ENCODE peak calls at places on chromosomes 11 and 22, in ten cellular contexts. K is transverse colon, C is adrenal gland, N is sigmoid colon, R is Panc1, I is mammary epithelial cell, X is astrocyte, G is fibroblast of lung, O is neural progenitor cell, A is A549. P is an unnamed sample. For H3K4me1, the result is how much of the 10 kb centered on the place peaks cover.

GRCh38 chr11:130510407-130511006 is 62.1 kb downstream of the ADAMTS15 start:
- DNase-seq in K (no peak), C (no peak), N (no peak), R (no peak), I (no peak), X (peak), G (peak), O (no peak), A (no peak), P (no peak)

GRCh38 chr11:29019960-29020683 is 911.9 kb downstream of the METTL15 start:
- DNase-seq in K (no peak), C (no peak), N (no peak), R (no peak), I (peak), X (peak), G (peak), O (peak), A (peak), P (no peak)

GRCh38 chr11:17719028-17719939 is at the start of gene MYOD1:
- DNase-seq in K (no peak), C (no peak), N (peak), R (no peak), I (no peak), X (peak), G (no peak), O (peak), A (peak), P (no peak)

GRCh38 chr11:65981101-65981740 is 19.7 kb downstream of the SART1 start:
- DNase-seq in K (no peak), C (no peak), N (peak), R (no peak), I (no peak), X (no peak), G (no peak), O (no peak), A (no peak), P (no peak)

GRCh38 chr11:78803995-78804394 is 229.3 kb upstream of the NARS2 start:
- DNase-seq in K (no peak), C (no peak), N (no peak), R (no peak), I (no peak), X (no peak), G (no peak), O (no peak), A (no peak), P (no peak)

GRCh38 chr11:102171101-102171500 is 60.9 kb downstream of the YAP1 start:
- DNase-seq in K (no peak), C (no peak), N (no peak), R (no peak), I (peak), X (peak), G (peak), O (no peak), A (no peak), P (no peak)

GRCh38 chr11:23554002-23554401 is 693.7 kb upstream of the CCDC179 start:
- DNase-seq in K (no peak), C (no peak), N (no peak), R (no peak), I (peak), X (no peak), G (no peak), O (no peak), A (peak), P (no peak)

GRCh38 chr11:10606536-10607208 is 38.2 kb upstream of the LYVE1 start:
- DNase-seq in K (no peak), C (no peak), N (no peak), R (no peak), I (peak), X (peak), G (peak), O (no peak), A (no peak), P (no peak)

GRCh38 chr11:28346721-28347120 is 238.5 kb downstream of the METTL15 start:
- DNase-seq in K (no peak), C (no peak), N (no peak), R (no peak), I (peak), X (peak), G (no peak), O (no peak), A (no peak), P (no peak)

DNA sequence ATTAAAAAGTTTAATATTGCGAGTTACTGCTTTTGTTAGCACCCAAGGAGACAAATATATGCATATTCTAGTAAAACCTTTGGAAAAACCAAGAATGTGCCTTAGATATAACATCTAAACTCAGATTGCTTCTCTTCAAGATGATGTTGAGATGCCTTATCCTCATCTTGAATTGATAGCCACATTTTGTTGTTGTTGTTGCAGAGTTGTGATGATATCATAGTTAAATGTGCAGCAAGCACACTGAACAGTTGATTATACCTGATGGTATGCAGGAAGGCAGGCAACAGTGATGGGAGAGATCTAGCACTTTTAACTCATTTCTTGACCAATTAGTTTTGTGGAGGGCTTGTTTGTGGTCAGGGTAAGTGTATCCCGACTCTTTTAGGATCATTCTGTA is 48.0 kb downstream of the KDM2A start:
- DNase-seq in K (no peak), C (no peak), N (no peak), R (no peak), I (no peak), X (peak), G (no peak), O (no peak), A (no peak), P (no peak)
- H3K27ac ChIP-seq in K (no peak), C (no peak), N (no peak), R (no peak), I (no peak), X (no peak), G (no peak), O (no peak), A (peak), P (peak)

GRCh38 chr22:28893810-28894209 is 10.4 kb downstream of the ZNRF3 start:
- DNase-seq in K (no peak), C (no peak), N (peak), R (no peak), I (no peak), X (no peak), G (no peak), O (no peak), A (no peak), P (no peak)

GRCh38 chr22:28894320-28894719 is 10.9 kb downstream of the ZNRF3 start:
- DNase-seq in K (peak), C (peak), N (no peak), R (no peak), I (peak), X (no peak), G (no peak), O (no peak), A (no peak), P (no peak)

GRCh38 chr22:28896611-28897010 is 13.2 kb downstream of the ZNRF3 start:
- DNase-seq in K (no peak), C (no peak), N (no peak), R (no peak), I (peak), X (no peak), G (no peak), O (no peak), A (no peak), P (no peak)

GRCh38 chr22:28892175-28892731 is 8.9 kb downstream of the ZNRF3 start:
- DNase-seq in K (no peak), C (no peak), N (peak), R (no peak), I (peak), X (no peak), G (no peak), O (no peak), A (no peak), P (no peak)

DNA sequence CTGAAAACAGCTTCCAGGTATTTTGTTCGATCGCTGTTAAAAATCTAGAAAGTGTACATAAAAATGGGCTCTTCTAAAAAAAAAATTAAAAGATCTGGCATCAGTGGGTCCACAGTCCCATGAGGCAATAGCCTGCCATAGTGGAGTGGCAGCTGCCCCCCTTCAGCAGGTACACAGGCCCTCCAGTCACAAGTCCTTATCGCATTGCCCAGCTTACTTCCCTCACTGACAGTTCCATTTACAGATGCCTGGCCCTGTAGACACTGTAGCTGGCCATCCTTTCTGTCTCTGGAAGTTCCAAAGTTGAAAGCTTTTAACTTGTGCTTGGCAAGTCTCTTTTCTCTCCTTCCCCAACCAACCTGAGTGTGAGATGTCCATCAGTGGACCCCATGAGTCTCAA is 11.4 kb downstream of the ZNRF3 start:
- DNase-seq in K (no peak), C (peak), N (peak), R (no peak), I (no peak), X (no peak), G (no peak), O (no peak), A (no peak), P (no peak)
- H3K4me1 ChIP-seq in K (under half), C (under half), N (under half), R (under half), I (half or more), X (under half), G (under half), O (under half), A (under half), P (under half)

GRCh38 chr22:17201285-17201945 is 17.8 kb downstream of the ADA2 start:
- DNase-seq in K (no peak), C (no peak), N (no peak), R (no peak), I (no peak), X (no peak), G (peak), O (peak), A (peak), P (no peak)
- TF ChIP-seq CTCF in K (no peak), C (peak), N (no peak), R (no peak), I (no peak), X (no peak), G (peak), O (peak), A (no peak), P (no peak)

GRCh38 chr11:69330330-69330729 is 36.4 kb downstream of the MYEOV start:
- DNase-seq in K (no peak), C (no peak), N (no peak), R (no peak), I (no peak), X (no peak), G (no peak), O (no peak), A (no peak), P (no peak)

GRCh38 chr11:69325446-69325845 is 31.5 kb downstream of the MYEOV start:
- DNase-seq in K (no peak), C (no peak), N (peak), R (no peak), I (no peak), X (no peak), G (no peak), O (no peak), A (no peak), P (no peak)

GRCh38 chr11:69327741-69328191 is 33.8 kb downstream of the MYEOV start:
- DNase-seq in K (no peak), C (no peak), N (peak), R (no peak), I (no peak), X (no peak), G (no peak), O (no peak), A (no peak), P (peak)

GRCh38 chr11:69328231-69328630 is 34.3 kb downstream of the MYEOV start:
- DNase-seq in K (no peak), C (no peak), N (peak), R (no peak), I (no peak), X (no peak), G (no peak), O (no peak), A (no peak), P (peak)

DNA sequence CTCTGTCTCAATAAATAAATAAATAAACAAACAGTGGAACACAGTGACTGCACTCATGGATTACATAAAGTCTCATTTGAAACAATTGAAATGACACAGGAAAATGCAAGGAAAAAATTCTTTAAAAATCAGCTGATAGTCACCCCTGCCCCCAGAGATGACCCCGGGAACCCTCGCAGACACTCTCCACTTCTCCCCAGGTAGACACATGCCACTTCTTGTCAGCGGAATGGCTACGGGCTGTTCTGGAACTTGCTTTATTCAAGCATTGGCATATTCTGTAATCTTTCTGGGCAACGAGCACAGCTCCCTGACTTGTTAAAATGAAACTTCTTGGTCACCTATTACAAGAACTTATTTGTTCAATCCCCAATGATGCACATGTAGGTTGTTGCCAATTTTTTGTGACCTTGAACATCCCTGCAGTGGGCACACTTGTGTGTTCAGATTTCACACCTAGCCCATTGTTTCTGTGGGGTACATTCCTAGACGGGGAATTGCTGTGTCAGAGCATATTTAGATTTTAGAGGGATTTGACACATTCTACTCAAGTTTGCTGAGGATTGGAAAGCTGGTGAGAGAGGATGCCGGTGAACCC is 32.8 kb downstream of the MYEOV start:
- DNase-seq in K (no peak), C (no peak), N (peak), R (no peak), I (no peak), X (no peak), G (no peak), O (no peak), A (no peak), P (no peak)
- H3K27ac ChIP-seq in K (no peak), C (no peak), N (no peak), R (peak), I (no peak), X (no peak), G (no peak), O (no peak), A (no peak), P (no peak)

GRCh38 chr11:133990501-133990900 is 33.7 kb upstream of the IGSF9B start:
- DNase-seq in K (no peak), C (no peak), N (no peak), R (no peak), I (no peak), X (no peak), G (no peak), O (no peak), A (no peak), P (no peak)

GRCh38 chr11:133993107-133993506 is 36.3 kb upstream of the IGSF9B start:
- DNase-seq in K (no peak), C (no peak), N (no peak), R (no peak), I (no peak), X (no peak), G (no peak), O (no peak), A (no peak), P (no peak)

GRCh38 chr11:133988686-133989410 is 32.1 kb upstream of the IGSF9B start:
- DNase-seq in K (no peak), C (no peak), N (no peak), R (no peak), I (no peak), X (no peak), G (no peak), O (no peak), A (no peak), P (no peak)

GRCh38 chr11:133992121-133992520 is 35.4 kb upstream of the IGSF9B start:
- DNase-seq in K (no peak), C (no peak), N (no peak), R (no peak), I (no peak), X (no peak), G (no peak), O (no peak), A (no peak), P (no peak)

DNA sequence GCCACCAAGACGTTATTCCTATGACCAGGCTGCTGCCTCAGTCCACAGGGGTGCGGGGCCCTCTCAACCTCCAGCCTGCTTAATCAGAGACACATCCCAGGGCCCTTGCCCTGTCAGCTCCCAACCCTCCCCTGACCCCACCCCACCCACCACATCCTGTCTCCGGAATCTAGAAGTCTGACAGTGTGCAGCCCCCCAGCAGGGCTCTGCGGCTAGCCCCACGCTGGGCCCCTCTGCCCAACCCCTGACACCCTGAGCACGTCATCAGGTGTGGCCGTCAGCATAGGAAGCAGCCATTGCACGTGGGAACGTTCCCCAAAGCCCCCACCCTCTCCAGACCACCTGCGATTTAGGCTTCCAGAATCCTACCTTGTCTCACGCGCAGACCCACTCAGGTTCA is 34.3 kb upstream of the IGSF9B start:
- DNase-seq in K (no peak), C (no peak), N (no peak), R (no peak), I (no peak), X (no peak), G (no peak), O (no peak), A (no peak), P (no peak)
- H3K4me1 ChIP-seq in K (under half), C (under half), N (under half), R (under half), I (under half), X (under half), G (under half), O (under half), A (under half), P (under half)

GRCh38 chr11:33323421-33323820 is 66.2 kb downstream of the HIPK3 start:
- DNase-seq in K (no peak), C (no peak), N (no peak), R (no peak), I (no peak), X (no peak), G (no peak), O (no peak), A (no peak), P (no peak)
- TF ChIP-seq CTCF in K (no peak), C (no peak), N (no peak), R (no peak), I (no peak), X (no peak), G (no peak), O (no peak), A (no peak), P (peak)

DNA sequence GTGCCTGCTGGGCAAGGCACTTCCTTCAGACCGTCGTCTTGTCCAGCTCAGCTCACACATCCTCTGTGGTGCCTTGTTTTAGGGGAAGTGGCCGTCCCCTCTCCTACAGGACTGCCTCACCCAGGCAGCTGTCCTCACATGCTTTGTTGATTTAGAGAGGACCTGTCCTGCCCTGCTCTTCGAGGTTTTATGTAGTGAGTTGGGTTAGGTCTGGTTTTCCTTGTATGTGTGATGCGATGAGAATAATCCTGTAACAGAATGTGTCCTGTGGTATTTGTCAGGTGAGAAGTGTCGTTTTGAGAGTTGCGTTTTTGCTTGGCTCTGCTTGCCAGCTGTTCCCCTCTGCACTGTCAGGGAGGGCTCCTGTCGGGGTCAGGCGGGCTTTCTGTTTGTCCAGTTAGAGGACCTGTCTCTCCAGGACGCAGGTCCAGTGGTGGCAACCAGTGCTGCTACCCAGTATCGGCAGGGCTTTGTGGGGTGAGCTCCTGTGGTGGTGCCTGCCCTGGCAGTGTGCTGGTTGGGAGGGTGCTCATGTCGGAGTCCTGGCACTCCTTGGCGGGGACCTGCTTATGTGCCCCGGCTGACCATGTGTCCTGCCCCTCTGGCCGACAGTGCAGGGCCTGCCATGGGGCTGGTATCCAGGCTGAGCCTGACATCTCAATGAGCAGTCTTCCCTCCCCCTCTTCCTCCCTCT is 41.3 kb downstream of the MUC6 start:
- DNase-seq in K (no peak), C (no peak), N (no peak), R (no peak), I (no peak), X (no peak), G (no peak), O (no peak), A (peak), P (no peak)
- H3K27ac ChIP-seq in K (no peak), C (no peak), N (no peak), R (no peak), I (no peak), X (no peak), G (no peak), O (peak), A (no peak), P (no peak)

GRCh38 chr22:21922370-21923162 is 30.1 kb downstream of the PPM1F start:
- DNase-seq in K (no peak), C (no peak), N (no peak), R (no peak), I (no peak), X (no peak), G (no peak), O (no peak), A (no peak), P (no peak)
- H3K4me1 ChIP-seq in K (under half), C (under half), N (under half), R (under half), I (under half), X (under half), G (under half), O (half or more), A (under half), P (under half)

DNA sequence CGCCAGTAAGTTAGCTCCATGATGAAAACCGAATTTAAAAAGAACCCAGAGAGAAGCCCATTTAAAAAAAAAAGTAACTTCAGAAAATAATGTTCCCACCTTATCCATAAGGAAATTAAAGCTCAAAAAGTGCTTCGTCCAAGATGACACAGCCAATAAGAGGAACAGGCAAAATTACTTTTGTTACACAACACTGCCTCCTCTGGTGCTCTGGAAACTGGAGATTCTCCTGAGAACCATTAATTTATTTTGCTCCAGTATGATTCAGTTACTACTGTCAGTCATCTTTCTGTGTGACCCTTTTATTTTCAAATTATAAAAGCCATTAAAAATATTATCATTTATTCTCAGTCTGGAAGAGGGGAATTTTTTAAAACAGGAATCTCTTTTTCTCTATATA is 2.0 kb downstream of the IFT27 start:
- DNase-seq in K (no peak), C (no peak), N (no peak), R (no peak), I (peak), X (no peak), G (peak), O (peak), A (peak), P (no peak)
- TF ChIP-seq CTCF in K (peak), C (peak), N (peak), R (peak), I (peak), X (peak), G (peak), O (peak), A (peak), P (no peak)